ENCODE peak calls at places on chromosomes 7 and 10, in five cellular contexts. W is hepatocyte; E is stimulated activated CD8-positive, alpha-beta memory T cell treated with anti-CD3 and anti-CD28 coated beads, Interleukin-15, amount 100 ng/mL, for 48 hours; P is HS-5; A is activated T-helper 1 cell treated with anti-CD3 and anti-CD28 coated beads, Interleukin-2, amount 50 U/mL, for 16 hours. F is an unnamed sample.
A peak's percentile ranks its signal among the peaks of the same experiment; 100 is the strongest.

GRCh38 chr7:44461387-44461786 is 29.1 kb downstream of the NUDCD3 start:
- DNase-seq in W (no peak), E (no peak), P (peak; percentile 82), A (no peak), F (no peak)

GRCh38 chr10:43117031-43117776 is 21.0 kb upstream of the CSGALNACT2 start:
- DNase-seq in W (no peak), E (no peak), P (no peak), A (no peak), F (no peak)

GRCh38 chr7:50552921-50553320 is 12.3 kb downstream of the DDC start:
- DNase-seq in W (peak; percentile 78), E (no peak), P (no peak), A (no peak), F (peak; percentile 34)

GRCh38 chr7:11427686-11428273 is 404.2 kb downstream of the THSD7A start:
- DNase-seq in W (peak; percentile 77), E (no peak), P (peak; percentile 64), A (no peak), F (peak; percentile 64)

GRCh38 chr10:3530346-3531096 is 254.5 kb downstream of the KLF6 start:
- DNase-seq in W (no peak), E (no peak), P (no peak), A (no peak), F (no peak)

GRCh38 chr7:91288208-91288824 is 24.1 kb downstream of the FZD1 start:
- DNase-seq in W (peak; percentile 68), E (no peak), P (no peak), A (no peak), F (peak; percentile 3)

GRCh38 chr10:14296081-14296709 is 34.5 kb downstream of the FRMD4A start:
- DNase-seq in W (peak; percentile 18), E (no peak), P (no peak), A (no peak), F (no peak)

GRCh38 chr10:28307267-28307666 is 4.4 kb upstream of the MPP7 start:
- DNase-seq in W (no peak), E (no peak), P (no peak), A (no peak), F (no peak)

GRCh38 chr10:88282876-88283275 is 300.2 kb downstream of the RNLS start:
- DNase-seq in W (no peak), E (no peak), P (no peak), A (no peak), F (no peak)

GRCh38 chr10:3172081-3172445 is 519 bp downstream of the PITRM1 start:
- DNase-seq in W (peak; percentile 46), E (no peak), P (peak; percentile 20), A (no peak), F (peak; percentile 59)

GRCh38 chr10:102269017-102269416 is 23.7 kb downstream of the GBF1 start:
- DNase-seq in W (no peak), E (no peak), P (no peak), A (no peak), F (peak; percentile 78)

GRCh38 chr7:997404-998395 is 14.7 kb downstream of the CYP2W1 start:
- DNase-seq in W (no peak), E (no peak), P (no peak), A (no peak), F (no peak)

GRCh38 chr10:79898597-79899325 is 50.1 kb downstream of the SFTPD start:
- DNase-seq in W (no peak), E (no peak), P (no peak), A (no peak), F (peak; percentile 67)

GRCh38 chr10:86862786-86863185 is 94.6 kb downstream of the MMRN2 start:
- DNase-seq in W (no peak), E (no peak), P (no peak), A (no peak), F (no peak)

GRCh38 chr10:100912013-100912608 is 652 bp upstream of the SLF2 start:
- DNase-seq in W (peak; percentile 40), E (no peak), P (no peak), A (no peak), F (no peak)

GRCh38 chr7:41696323-41696916 is 6.5 kb downstream of the INHBA start:
- DNase-seq in W (peak; percentile 91), E (no peak), P (peak; percentile 94), A (no peak), F (peak; percentile 78)

GRCh38 chr10:26566525-26567348 is 128.6 kb downstream of the APBB1IP start:
- DNase-seq in W (peak; percentile 47), E (no peak), P (no peak), A (no peak), F (no peak)

GRCh38 chr10:101158101-101159058 is 27.3 kb downstream of the TLX1 start:
- DNase-seq in W (no peak), E (no peak), P (no peak), A (no peak), F (no peak)

GRCh38 chr7:46705416-46706255 is 784.6 kb upstream of the IGFBP3 start:
- DNase-seq in W (no peak), E (no peak), P (no peak), A (no peak), F (peak; percentile 62)

GRCh38 chr7:132773527-132773956 is 197.3 kb upstream of the PLXNA4 start:
- DNase-seq in W (no peak), E (no peak), P (peak; percentile 54), A (no peak), F (peak; percentile 79)

GRCh38 chr10:6052247-6053221 is 9.6 kb downstream of the IL2RA start:
- DNase-seq in W (no peak), E (peak; percentile 79), P (no peak), A (peak; percentile 41), F (no peak)

F was measured in fibroblast of gingiva.